ENCODE peak calls at places on chromosomes 6 and 20, in eight cellular contexts. One of them, this sample, is unnamed.

GRCh38 chr6:10465633-10466499 is 51.0 kb upstream of the TFAP2A start:
- DNase-seq in NCI-H82: peak; percentile 82
- DNase-seq in transverse colon: no peak
- DNase-seq in NCI-H2171 treated with DMSO at 0.1 percent for 48 hours: peak; percentile 16
- DNase-seq in lung: no peak
- DNase-seq in A673: peak; percentile 67
- DNase-seq in stimulated activated CD4-positive, alpha-beta T cell treated with anti-CD3 and anti-CD28 coated beads, Interleukin-12 subunit alpha, Interleukin-12 subunit beta, amount 100 ng/mL, for 48 hours: peak; percentile 9
- DNase-seq in astrocyte of the cerebellum: peak; percentile 1
- DNase-seq in this sample: no peak

GRCh38 chr20:48787861-48788375 is 39.9 kb downstream of the PREX1 start:
- DNase-seq in stimulated activated CD4-positive, alpha-beta T cell treated with anti-CD3 and anti-CD28 coated beads, Interleukin-12 subunit alpha, Interleukin-12 subunit beta, amount 100 ng/mL, for 48 hours: no peak
- DNase-seq in NCI-H2171 treated with DMSO at 0.1 percent for 48 hours: no peak
- DNase-seq in lung: peak; percentile 25
- DNase-seq in astrocyte of the cerebellum: no peak
- DNase-seq in transverse colon: no peak
- DNase-seq in A673: peak; percentile 78
- DNase-seq in NCI-H82: peak; percentile 32
- DNase-seq in this sample: no peak

GRCh38 chr20:52104546-52105044 is 87.0 kb downstream of the ZFP64 start:
- DNase-seq in stimulated activated CD4-positive, alpha-beta T cell treated with anti-CD3 and anti-CD28 coated beads, Interleukin-12 subunit alpha, Interleukin-12 subunit beta, amount 100 ng/mL, for 48 hours: no peak
- DNase-seq in NCI-H2171 treated with DMSO at 0.1 percent for 48 hours: peak; percentile 23
- DNase-seq in astrocyte of the cerebellum: no peak
- DNase-seq in lung: no peak
- DNase-seq in A673: peak; percentile 71
- DNase-seq in NCI-H82: no peak
- DNase-seq in transverse colon: no peak
- DNase-seq in this sample: no peak

GRCh38 chr6:36627801-36628246 is 33.7 kb downstream of the SRSF3 start:
- DNase-seq in NCI-H82: no peak
- DNase-seq in A673: no peak
- DNase-seq in astrocyte of the cerebellum: peak; percentile 72
- DNase-seq in stimulated activated CD4-positive, alpha-beta T cell treated with anti-CD3 and anti-CD28 coated beads, Interleukin-12 subunit alpha, Interleukin-12 subunit beta, amount 100 ng/mL, for 48 hours: no peak
- DNase-seq in NCI-H2171 treated with DMSO at 0.1 percent for 48 hours: peak; percentile 78
- DNase-seq in transverse colon: peak; percentile 79
- DNase-seq in lung: peak; percentile 54
- DNase-seq in this sample: no peak

GRCh38 chr20:36273414-36274247 is 32.5 kb upstream of the DLGAP4 start:
- DNase-seq in lung: no peak
- DNase-seq in A673: peak; percentile 30
- DNase-seq in NCI-H82: peak; percentile 72
- DNase-seq in transverse colon: no peak
- DNase-seq in stimulated activated CD4-positive, alpha-beta T cell treated with anti-CD3 and anti-CD28 coated beads, Interleukin-12 subunit alpha, Interleukin-12 subunit beta, amount 100 ng/mL, for 48 hours: no peak
- DNase-seq in astrocyte of the cerebellum: no peak
- DNase-seq in NCI-H2171 treated with DMSO at 0.1 percent for 48 hours: peak; percentile 11
- DNase-seq in this sample: no peak

GRCh38 chr6:144898052-144898689 is 613.0 kb downstream of the UTRN start:
- DNase-seq in A673: no peak
- DNase-seq in lung: no peak
- DNase-seq in NCI-H2171 treated with DMSO at 0.1 percent for 48 hours: no peak
- DNase-seq in transverse colon: no peak
- DNase-seq in NCI-H82: no peak
- DNase-seq in stimulated activated CD4-positive, alpha-beta T cell treated with anti-CD3 and anti-CD28 coated beads, Interleukin-12 subunit alpha, Interleukin-12 subunit beta, amount 100 ng/mL, for 48 hours: no peak
- DNase-seq in astrocyte of the cerebellum: no peak
- DNase-seq in this sample: no peak

GRCh38 chr6:14464049-14464448 is 346.5 kb downstream of the CD83 start:
- DNase-seq in transverse colon: no peak
- DNase-seq in NCI-H82: peak; percentile 33
- DNase-seq in lung: no peak
- DNase-seq in stimulated activated CD4-positive, alpha-beta T cell treated with anti-CD3 and anti-CD28 coated beads, Interleukin-12 subunit alpha, Interleukin-12 subunit beta, amount 100 ng/mL, for 48 hours: no peak
- DNase-seq in astrocyte of the cerebellum: no peak
- DNase-seq in NCI-H2171 treated with DMSO at 0.1 percent for 48 hours: no peak
- DNase-seq in A673: peak; percentile 34
- DNase-seq in this sample: no peak

GRCh38 chr6:100281471-100281878 is 183.2 kb downstream of the SIM1 start:
- DNase-seq in lung: no peak
- DNase-seq in transverse colon: no peak
- DNase-seq in stimulated activated CD4-positive, alpha-beta T cell treated with anti-CD3 and anti-CD28 coated beads, Interleukin-12 subunit alpha, Interleukin-12 subunit beta, amount 100 ng/mL, for 48 hours: no peak
- DNase-seq in NCI-H2171 treated with DMSO at 0.1 percent for 48 hours: no peak
- DNase-seq in NCI-H82: peak; percentile 93
- DNase-seq in astrocyte of the cerebellum: no peak
- DNase-seq in A673: no peak
- DNase-seq in this sample: no peak

GRCh38 chr20:58021481-58021880 is 207.0 kb downstream of the ANKRD60 start:
- DNase-seq in A673: no peak
- DNase-seq in NCI-H2171 treated with DMSO at 0.1 percent for 48 hours: no peak
- DNase-seq in transverse colon: no peak
- DNase-seq in stimulated activated CD4-positive, alpha-beta T cell treated with anti-CD3 and anti-CD28 coated beads, Interleukin-12 subunit alpha, Interleukin-12 subunit beta, amount 100 ng/mL, for 48 hours: no peak
- DNase-seq in NCI-H82: peak; percentile 25
- DNase-seq in lung: no peak
- DNase-seq in astrocyte of the cerebellum: no peak
- DNase-seq in this sample: no peak

GRCh38 chr6:127031511-127031910 is 87.0 kb upstream of the RSPO3 start:
- DNase-seq in transverse colon: no peak
- DNase-seq in A673: no peak
- DNase-seq in stimulated activated CD4-positive, alpha-beta T cell treated with anti-CD3 and anti-CD28 coated beads, Interleukin-12 subunit alpha, Interleukin-12 subunit beta, amount 100 ng/mL, for 48 hours: no peak
- DNase-seq in NCI-H2171 treated with DMSO at 0.1 percent for 48 hours: no peak
- DNase-seq in lung: no peak
- DNase-seq in astrocyte of the cerebellum: no peak
- DNase-seq in NCI-H82: no peak
- DNase-seq in this sample: no peak

GRCh38 chr6:160789263-160790027 is 87.4 kb downstream of the PLG start:
- DNase-seq in stimulated activated CD4-positive, alpha-beta T cell treated with anti-CD3 and anti-CD28 coated beads, Interleukin-12 subunit alpha, Interleukin-12 subunit beta, amount 100 ng/mL, for 48 hours: no peak
- DNase-seq in lung: no peak
- DNase-seq in transverse colon: no peak
- DNase-seq in NCI-H2171 treated with DMSO at 0.1 percent for 48 hours: no peak
- DNase-seq in NCI-H82: no peak
- DNase-seq in A673: no peak
- DNase-seq in astrocyte of the cerebellum: no peak
- DNase-seq in this sample: no peak

GRCh38 chr20:10469599-10469998 is 34.5 kb downstream of the SLX4IP start:
- DNase-seq in stimulated activated CD4-positive, alpha-beta T cell treated with anti-CD3 and anti-CD28 coated beads, Interleukin-12 subunit alpha, Interleukin-12 subunit beta, amount 100 ng/mL, for 48 hours: no peak
- DNase-seq in lung: peak; percentile 48
- DNase-seq in A673: peak; percentile 96
- DNase-seq in transverse colon: peak; percentile 60
- DNase-seq in NCI-H82: peak; percentile 77
- DNase-seq in NCI-H2171 treated with DMSO at 0.1 percent for 48 hours: peak; percentile 9
- DNase-seq in astrocyte of the cerebellum: peak; percentile 86
- DNase-seq in this sample: peak; percentile 82

GRCh38 chr6:104952911-104953409 is 3.9 kb upstream of the LIN28B start:
- DNase-seq in NCI-H82: no peak
- DNase-seq in transverse colon: no peak
- DNase-seq in NCI-H2171 treated with DMSO at 0.1 percent for 48 hours: no peak
- DNase-seq in A673: no peak
- DNase-seq in astrocyte of the cerebellum: no peak
- DNase-seq in lung: no peak
- DNase-seq in stimulated activated CD4-positive, alpha-beta T cell treated with anti-CD3 and anti-CD28 coated beads, Interleukin-12 subunit alpha, Interleukin-12 subunit beta, amount 100 ng/mL, for 48 hours: no peak
- DNase-seq in this sample: no peak

GRCh38 chr6:75234126-75234865 is 9.3 kb downstream of the COX7A2 start:
- DNase-seq in stimulated activated CD4-positive, alpha-beta T cell treated with anti-CD3 and anti-CD28 coated beads, Interleukin-12 subunit alpha, Interleukin-12 subunit beta, amount 100 ng/mL, for 48 hours: no peak
- DNase-seq in A673: no peak
- DNase-seq in lung: no peak
- DNase-seq in NCI-H2171 treated with DMSO at 0.1 percent for 48 hours: no peak
- DNase-seq in transverse colon: no peak
- DNase-seq in astrocyte of the cerebellum: no peak
- DNase-seq in NCI-H82: no peak
- DNase-seq in this sample: no peak

GRCh38 chr6:37110455-37111155 is 59.3 kb upstream of the PIM1 start:
- DNase-seq in transverse colon: no peak
- DNase-seq in stimulated activated CD4-positive, alpha-beta T cell treated with anti-CD3 and anti-CD28 coated beads, Interleukin-12 subunit alpha, Interleukin-12 subunit beta, amount 100 ng/mL, for 48 hours: no peak
- DNase-seq in NCI-H82: no peak
- DNase-seq in NCI-H2171 treated with DMSO at 0.1 percent for 48 hours: no peak
- DNase-seq in astrocyte of the cerebellum: no peak
- DNase-seq in A673: no peak
- DNase-seq in lung: no peak
- DNase-seq in this sample: no peak

GRCh38 chr6:42402184-42402583 is 49.5 kb downstream of the TRERF1 start:
- DNase-seq in stimulated activated CD4-positive, alpha-beta T cell treated with anti-CD3 and anti-CD28 coated beads, Interleukin-12 subunit alpha, Interleukin-12 subunit beta, amount 100 ng/mL, for 48 hours: peak; percentile 44
- DNase-seq in lung: no peak
- DNase-seq in transverse colon: no peak
- DNase-seq in NCI-H2171 treated with DMSO at 0.1 percent for 48 hours: no peak
- DNase-seq in NCI-H82: no peak
- DNase-seq in A673: no peak
- DNase-seq in astrocyte of the cerebellum: no peak
- DNase-seq in this sample: no peak

GRCh38 chr6:128560966-128561365 is 40.6 kb upstream of the PTPRK start:
- DNase-seq in NCI-H82: no peak
- DNase-seq in NCI-H2171 treated with DMSO at 0.1 percent for 48 hours: no peak
- DNase-seq in transverse colon: no peak
- DNase-seq in astrocyte of the cerebellum: no peak
- DNase-seq in A673: no peak
- DNase-seq in stimulated activated CD4-positive, alpha-beta T cell treated with anti-CD3 and anti-CD28 coated beads, Interleukin-12 subunit alpha, Interleukin-12 subunit beta, amount 100 ng/mL, for 48 hours: no peak
- DNase-seq in lung: no peak
- DNase-seq in this sample: no peak

GRCh38 chr20:32528905-32529670 is 56.0 kb downstream of the NOL4L start:
- DNase-seq in NCI-H82: no peak
- DNase-seq in astrocyte of the cerebellum: no peak
- DNase-seq in lung: no peak
- DNase-seq in stimulated activated CD4-positive, alpha-beta T cell treated with anti-CD3 and anti-CD28 coated beads, Interleukin-12 subunit alpha, Interleukin-12 subunit beta, amount 100 ng/mL, for 48 hours: no peak
- DNase-seq in A673: no peak
- DNase-seq in transverse colon: no peak
- DNase-seq in NCI-H2171 treated with DMSO at 0.1 percent for 48 hours: peak; percentile 63
- DNase-seq in this sample: no peak

GRCh38 chr20:38970302-38970701 is 8.2 kb downstream of the DHX35 start:
- DNase-seq in transverse colon: no peak
- DNase-seq in NCI-H82: no peak
- DNase-seq in A673: no peak
- DNase-seq in stimulated activated CD4-positive, alpha-beta T cell treated with anti-CD3 and anti-CD28 coated beads, Interleukin-12 subunit alpha, Interleukin-12 subunit beta, amount 100 ng/mL, for 48 hours: no peak
- DNase-seq in lung: no peak
- DNase-seq in astrocyte of the cerebellum: no peak
- DNase-seq in NCI-H2171 treated with DMSO at 0.1 percent for 48 hours: no peak
- DNase-seq in this sample: no peak

GRCh38 chr6:84777888-84778287 is 13.5 kb upstream of the TBX18 start:
- DNase-seq in transverse colon: no peak
- DNase-seq in NCI-H2171 treated with DMSO at 0.1 percent for 48 hours: no peak
- DNase-seq in NCI-H82: no peak
- DNase-seq in lung: no peak
- DNase-seq in astrocyte of the cerebellum: no peak
- DNase-seq in stimulated activated CD4-positive, alpha-beta T cell treated with anti-CD3 and anti-CD28 coated beads, Interleukin-12 subunit alpha, Interleukin-12 subunit beta, amount 100 ng/mL, for 48 hours: no peak
- DNase-seq in A673: peak; percentile 17
- DNase-seq in this sample: no peak

GRCh38 chr6:28960846-28961500 is 37.2 kb upstream of the TRIM27 start:
- DNase-seq in transverse colon: no peak
- DNase-seq in NCI-H2171 treated with DMSO at 0.1 percent for 48 hours: no peak
- DNase-seq in astrocyte of the cerebellum: no peak
- DNase-seq in lung: no peak
- DNase-seq in NCI-H82: no peak
- DNase-seq in A673: no peak
- DNase-seq in stimulated activated CD4-positive, alpha-beta T cell treated with anti-CD3 and anti-CD28 coated beads, Interleukin-12 subunit alpha, Interleukin-12 subunit beta, amount 100 ng/mL, for 48 hours: no peak
- DNase-seq in this sample: no peak

GRCh38 chr20:64241061-64241460 is 14.5 kb upstream of the PCMTD2 start:
- DNase-seq in NCI-H82: no peak
- DNase-seq in A673: no peak
- DNase-seq in lung: no peak
- DNase-seq in astrocyte of the cerebellum: no peak
- DNase-seq in transverse colon: no peak
- DNase-seq in stimulated activated CD4-positive, alpha-beta T cell treated with anti-CD3 and anti-CD28 coated beads, Interleukin-12 subunit alpha, Interleukin-12 subunit beta, amount 100 ng/mL, for 48 hours: no peak
- DNase-seq in NCI-H2171 treated with DMSO at 0.1 percent for 48 hours: no peak
- DNase-seq in this sample: no peak

GRCh38 chr6:121816361-121816760 is 380.9 kb downstream of the GJA1 start:
- DNase-seq in stimulated activated CD4-positive, alpha-beta T cell treated with anti-CD3 and anti-CD28 coated beads, Interleukin-12 subunit alpha, Interleukin-12 subunit beta, amount 100 ng/mL, for 48 hours: no peak
- DNase-seq in lung: no peak
- DNase-seq in transverse colon: no peak
- DNase-seq in A673: no peak
- DNase-seq in astrocyte of the cerebellum: no peak
- DNase-seq in NCI-H82: no peak
- DNase-seq in NCI-H2171 treated with DMSO at 0.1 percent for 48 hours: no peak
- DNase-seq in this sample: no peak

GRCh38 chr6:169804427-169804826 is 53.0 kb downstream of the ERMARD start:
- DNase-seq in transverse colon: no peak
- DNase-seq in stimulated activated CD4-positive, alpha-beta T cell treated with anti-CD3 and anti-CD28 coated beads, Interleukin-12 subunit alpha, Interleukin-12 subunit beta, amount 100 ng/mL, for 48 hours: no peak
- DNase-seq in lung: peak; percentile 24
- DNase-seq in astrocyte of the cerebellum: no peak
- DNase-seq in A673: no peak
- DNase-seq in NCI-H2171 treated with DMSO at 0.1 percent for 48 hours: no peak
- DNase-seq in NCI-H82: no peak
- DNase-seq in this sample: no peak

GRCh38 chr6:12335717-12336116 is 45.6 kb downstream of the EDN1 start:
- DNase-seq in A673: no peak
- DNase-seq in NCI-H2171 treated with DMSO at 0.1 percent for 48 hours: no peak
- DNase-seq in astrocyte of the cerebellum: no peak
- DNase-seq in transverse colon: no peak
- DNase-seq in NCI-H82: no peak
- DNase-seq in stimulated activated CD4-positive, alpha-beta T cell treated with anti-CD3 and anti-CD28 coated beads, Interleukin-12 subunit alpha, Interleukin-12 subunit beta, amount 100 ng/mL, for 48 hours: no peak
- DNase-seq in lung: no peak
- DNase-seq in this sample: no peak

GRCh38 chr6:35070111-35070510 is 71.0 kb downstream of the TCP11 start:
- DNase-seq in NCI-H82: no peak
- DNase-seq in astrocyte of the cerebellum: no peak
- DNase-seq in transverse colon: no peak
- DNase-seq in A673: no peak
- DNase-seq in stimulated activated CD4-positive, alpha-beta T cell treated with anti-CD3 and anti-CD28 coated beads, Interleukin-12 subunit alpha, Interleukin-12 subunit beta, amount 100 ng/mL, for 48 hours: no peak
- DNase-seq in lung: no peak
- DNase-seq in NCI-H2171 treated with DMSO at 0.1 percent for 48 hours: no peak
- DNase-seq in this sample: no peak

GRCh38 chr6:119170427-119171407 is 92.3 kb upstream of the FAM184A start:
- DNase-seq in lung: no peak
- DNase-seq in transverse colon: no peak
- DNase-seq in astrocyte of the cerebellum: no peak
- DNase-seq in NCI-H82: no peak
- DNase-seq in NCI-H2171 treated with DMSO at 0.1 percent for 48 hours: no peak
- DNase-seq in stimulated activated CD4-positive, alpha-beta T cell treated with anti-CD3 and anti-CD28 coated beads, Interleukin-12 subunit alpha, Interleukin-12 subunit beta, amount 100 ng/mL, for 48 hours: no peak
- DNase-seq in A673: no peak
- DNase-seq in this sample: no peak

GRCh38 chr20:8361008-8361652 is 229.1 kb downstream of the PLCB1 start:
- DNase-seq in astrocyte of the cerebellum: no peak
- DNase-seq in transverse colon: no peak
- DNase-seq in stimulated activated CD4-positive, alpha-beta T cell treated with anti-CD3 and anti-CD28 coated beads, Interleukin-12 subunit alpha, Interleukin-12 subunit beta, amount 100 ng/mL, for 48 hours: peak; percentile 3
- DNase-seq in lung: no peak
- DNase-seq in NCI-H2171 treated with DMSO at 0.1 percent for 48 hours: no peak
- DNase-seq in A673: peak; percentile 9
- DNase-seq in NCI-H82: peak; percentile 17
- DNase-seq in this sample: no peak

GRCh38 chr6:10237284-10238043 is 177.4 kb downstream of the TFAP2A start:
- DNase-seq in NCI-H2171 treated with DMSO at 0.1 percent for 48 hours: no peak
- DNase-seq in NCI-H82: no peak
- DNase-seq in astrocyte of the cerebellum: no peak
- DNase-seq in A673: no peak
- DNase-seq in lung: no peak
- DNase-seq in transverse colon: peak; percentile 10
- DNase-seq in stimulated activated CD4-positive, alpha-beta T cell treated with anti-CD3 and anti-CD28 coated beads, Interleukin-12 subunit alpha, Interleukin-12 subunit beta, amount 100 ng/mL, for 48 hours: no peak
- DNase-seq in this sample: no peak

GRCh38 chr20:60246751-60247150 is 288.5 kb downstream of the CDH26 start:
- DNase-seq in NCI-H2171 treated with DMSO at 0.1 percent for 48 hours: no peak
- DNase-seq in A673: no peak
- DNase-seq in NCI-H82: no peak
- DNase-seq in stimulated activated CD4-positive, alpha-beta T cell treated with anti-CD3 and anti-CD28 coated beads, Interleukin-12 subunit alpha, Interleukin-12 subunit beta, amount 100 ng/mL, for 48 hours: no peak
- DNase-seq in transverse colon: no peak
- DNase-seq in astrocyte of the cerebellum: no peak
- DNase-seq in lung: no peak
- DNase-seq in this sample: no peak

GRCh38 chr6:138499303-138499991 is at the start of gene NHSL1:
- DNase-seq in transverse colon: peak; percentile 59
- DNase-seq in NCI-H2171 treated with DMSO at 0.1 percent for 48 hours: peak; percentile 97
- DNase-seq in lung: no peak
- DNase-seq in NCI-H82: peak; percentile 98
- DNase-seq in A673: peak; percentile 38
- DNase-seq in astrocyte of the cerebellum: peak; percentile 40
- DNase-seq in stimulated activated CD4-positive, alpha-beta T cell treated with anti-CD3 and anti-CD28 coated beads, Interleukin-12 subunit alpha, Interleukin-12 subunit beta, amount 100 ng/mL, for 48 hours: no peak
- DNase-seq in this sample: no peak

GRCh38 chr20:44942264-44942973 is 17.8 kb downstream of the TOMM34 start:
- DNase-seq in A673: no peak
- DNase-seq in stimulated activated CD4-positive, alpha-beta T cell treated with anti-CD3 and anti-CD28 coated beads, Interleukin-12 subunit alpha, Interleukin-12 subunit beta, amount 100 ng/mL, for 48 hours: no peak
- DNase-seq in astrocyte of the cerebellum: no peak
- DNase-seq in transverse colon: no peak
- DNase-seq in NCI-H82: peak; percentile 15
- DNase-seq in NCI-H2171 treated with DMSO at 0.1 percent for 48 hours: no peak
- DNase-seq in lung: no peak
- DNase-seq in this sample: no peak

GRCh38 chr20:2746636-2747265 is 53.7 kb downstream of the CPXM1 start:
- DNase-seq in A673: no peak
- DNase-seq in NCI-H82: no peak
- DNase-seq in NCI-H2171 treated with DMSO at 0.1 percent for 48 hours: no peak
- DNase-seq in astrocyte of the cerebellum: no peak
- DNase-seq in transverse colon: no peak
- DNase-seq in lung: no peak
- DNase-seq in stimulated activated CD4-positive, alpha-beta T cell treated with anti-CD3 and anti-CD28 coated beads, Interleukin-12 subunit alpha, Interleukin-12 subunit beta, amount 100 ng/mL, for 48 hours: no peak
- DNase-seq in this sample: no peak

GRCh38 chr20:45919536-45919933 is 7.6 kb upstream of the PLTP start:
- DNase-seq in NCI-H82: no peak
- DNase-seq in astrocyte of the cerebellum: peak; percentile 54
- DNase-seq in stimulated activated CD4-positive, alpha-beta T cell treated with anti-CD3 and anti-CD28 coated beads, Interleukin-12 subunit alpha, Interleukin-12 subunit beta, amount 100 ng/mL, for 48 hours: no peak
- DNase-seq in transverse colon: peak; percentile 54
- DNase-seq in NCI-H2171 treated with DMSO at 0.1 percent for 48 hours: no peak
- DNase-seq in A673: no peak
- DNase-seq in lung: no peak
- DNase-seq in this sample: no peak

This sample was measured in SK-N-MC.